ENCODE peak calls at places on chromosomes 16 and 17, in five cellular contexts. F is transverse colon, T is cardiac muscle cell, H is pancreas, C is testis. Z is an unnamed sample.

GRCh38 chr16:57800213-57801097 is 1.8 kb downstream of the KIFC3 start:
- DNase-seq in F (no peak), T (no peak), H (no peak), C (peak; percentile 60), Z (no peak)

GRCh38 chr17:46738544-46738943 is 79.9 kb downstream of the WNT3 start:
- DNase-seq in F (no peak), T (no peak), H (no peak), C (no peak), Z (no peak)

GRCh38 chr16:19114359-19115147 is 789 bp downstream of the ITPRIPL2 start:
- DNase-seq in F (peak; percentile 69), T (peak; percentile 73), H (peak; percentile 75), C (peak; percentile 81), Z (peak; percentile 89)

GRCh38 chr17:27810902-27811557 is 10.7 kb upstream of the NOS2 start:
- DNase-seq in F (no peak), T (no peak), H (no peak), C (no peak), Z (no peak)

GRCh38 chr17:19719365-19720209 is 3.2 kb upstream of the SLC47A2 start:
- DNase-seq in F (peak; percentile 52), T (no peak), H (peak; percentile 51), C (no peak), Z (no peak)

GRCh38 chr17:29571486-29571882 is 3.0 kb downstream of the TP53I13 start:
- DNase-seq in F (no peak), T (no peak), H (no peak), C (no peak), Z (no peak)

GRCh38 chr17:49756805-49757496 is 7.0 kb downstream of the FAM117A start:
- DNase-seq in F (no peak), T (no peak), H (no peak), C (no peak), Z (no peak)

GRCh38 chr16:19236561-19236960 is 49.0 kb upstream of the CLEC19A start:
- DNase-seq in F (peak; percentile 51), T (no peak), H (no peak), C (no peak), Z (no peak)

GRCh38 chr16:87318158-87318644 is 1.0 kb upstream of the C16orf95 start:
- DNase-seq in F (no peak), T (peak; percentile 20), H (no peak), C (no peak), Z (no peak)

GRCh38 chr17:29358421-29358820 is 31.7 kb upstream of the TAOK1 start:
- DNase-seq in F (no peak), T (peak; percentile 49), H (no peak), C (no peak), Z (no peak)

GRCh38 chr17:20156196-20157077 is 147.3 kb downstream of the SPECC1 start:
- DNase-seq in F (peak; percentile 61), T (peak; percentile 51), H (peak; percentile 80), C (peak; percentile 46), Z (peak; percentile 49)

GRCh38 chr17:63700528-63701441 is 860 bp upstream of the LIMD2 start:
- DNase-seq in F (peak; percentile 37), T (peak; percentile 82), H (peak; percentile 70), C (peak; percentile 53), Z (no peak)

GRCh38 chr17:7558544-7559306 is at the start of gene TNFSF13:
- DNase-seq in F (peak; percentile 75), T (no peak), H (peak; percentile 78), C (peak; percentile 40), Z (no peak)

GRCh38 chr17:16273499-16273898 is 56.5 kb downstream of the PIGL start:
- DNase-seq in F (no peak), T (no peak), H (no peak), C (no peak), Z (no peak)

GRCh38 chr17:12592941-12593340 is 72.7 kb upstream of the MYOCD start:
- DNase-seq in F (no peak), T (no peak), H (no peak), C (no peak), Z (no peak)

GRCh38 chr16:49470550-49470949 is 96.9 kb downstream of the C16orf78 start:
- DNase-seq in F (no peak), T (no peak), H (peak; percentile 29), C (no peak), Z (no peak)

GRCh38 chr16:21501869-21502667 is 97.3 kb upstream of the METTL9 start:
- DNase-seq in F (peak; percentile 94), T (peak; percentile 93), H (peak; percentile 95), C (peak; percentile 93), Z (peak; percentile 96)

GRCh38 chr16:73060216-73060615 is 12.3 kb upstream of the ZFHX3 start:
- DNase-seq in F (no peak), T (no peak), H (no peak), C (no peak), Z (no peak)

GRCh38 chr17:54282886-54283285 is 460.2 kb downstream of the KIF2B start:
- DNase-seq in F (no peak), T (no peak), H (no peak), C (no peak), Z (no peak)
- H3K9me3 ChIP-seq in F (no peaks in the 10 kb centered on the region), T (no peaks in the 10 kb centered on the region), H (no peaks in the 10 kb centered on the region), C (no peaks in the 10 kb centered on the region), Z (peaks cover 23% of the 10 kb centered on the region)

GRCh38 chr17:10126554-10127493 is 71.6 kb downstream of the GAS7 start:
- DNase-seq in F (no peak), T (peak; percentile 73), H (no peak), C (peak; percentile 40), Z (no peak)
- H3K4me3 ChIP-seq in F (no peak overlapping the region), T (no peak overlapping the region), H (no peak overlapping the region), C (no peak overlapping the region), Z (no peak overlapping the region)

GRCh38 chr16:12254566-12254965 is 278.0 kb downstream of the SNX29 start:
- DNase-seq in F (no peak), T (no peak), H (no peak), C (no peak), Z (no peak)

GRCh38 chr16:12255919-12256665 is 279.6 kb downstream of the SNX29 start:
- DNase-seq in F (no peak), T (no peak), H (no peak), C (no peak), Z (no peak)

GRCh38 chr16:12252616-12253015 is 276.1 kb downstream of the SNX29 start:
- DNase-seq in F (no peak), T (no peak), H (no peak), C (no peak), Z (no peak)

GRCh38 chr16:12255473-12255872 is 278.9 kb downstream of the SNX29 start:
- DNase-seq in F (no peak), T (no peak), H (no peak), C (no peak), Z (no peak)

DNA sequence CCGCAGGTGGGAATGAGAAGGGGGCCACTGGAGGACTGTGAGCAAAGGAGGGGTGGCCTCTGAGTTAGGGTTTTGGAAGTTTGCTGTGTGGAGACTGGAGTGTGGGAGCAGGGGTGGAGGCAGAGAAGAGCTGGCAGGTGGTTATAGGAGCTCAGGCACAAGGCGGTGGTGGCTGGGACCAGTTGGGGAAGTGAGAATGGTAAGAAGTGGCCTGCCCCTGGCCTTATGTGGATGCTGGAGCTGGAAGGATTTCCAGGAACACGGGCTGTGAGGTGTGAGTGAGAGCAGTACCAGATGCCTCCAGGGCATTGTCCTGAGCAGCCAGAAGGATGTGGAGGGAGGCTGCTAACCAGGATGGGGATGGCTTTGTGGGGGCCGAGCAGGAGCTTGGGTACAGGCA is 277.2 kb downstream of the SNX29 start:
- DNase-seq in F (no peak), T (no peak), H (no peak), C (no peak), Z (no peak)
- H3K9me3 ChIP-seq in F (no peaks in the 10 kb centered on the region), T (no peaks in the 10 kb centered on the region), H (no peaks in the 10 kb centered on the region), C (no peaks in the 10 kb centered on the region), Z (no peaks in the 10 kb centered on the region)

GRCh38 chr17:72113751-72114150 is 7.1 kb upstream of the SOX9 start:
- DNase-seq in F (no peak), T (no peak), H (no peak), C (no peak), Z (no peak)
- H3K4me3 ChIP-seq in F (no peak overlapping the region), T (no peak overlapping the region), H (no peak overlapping the region), C (no peak overlapping the region), Z (no peak overlapping the region)

GRCh38 chr16:35196313-35196712 is 1736.9 kb downstream of the TP53TG3F start:
- DNase-seq in F (no peak), T (no peak), H (no peak), C (no peak), Z (no peak)
- H3K9me3 ChIP-seq in F (no peaks in the 10 kb centered on the region), T (no peaks in the 10 kb centered on the region), H (no peaks in the 10 kb centered on the region), C (no peaks in the 10 kb centered on the region), Z (peaks cover 2% of the 10 kb centered on the region)

GRCh38 chr17:59769891-59770290 is 62.4 kb downstream of the VMP1 start:
- DNase-seq in F (no peak), T (no peak), H (no peak), C (no peak), Z (no peak)
- H3K4me3 ChIP-seq in F (no peak overlapping the region), T (no peak overlapping the region), H (no peak overlapping the region), C (no peak overlapping the region), Z (no peak overlapping the region)

DNA sequence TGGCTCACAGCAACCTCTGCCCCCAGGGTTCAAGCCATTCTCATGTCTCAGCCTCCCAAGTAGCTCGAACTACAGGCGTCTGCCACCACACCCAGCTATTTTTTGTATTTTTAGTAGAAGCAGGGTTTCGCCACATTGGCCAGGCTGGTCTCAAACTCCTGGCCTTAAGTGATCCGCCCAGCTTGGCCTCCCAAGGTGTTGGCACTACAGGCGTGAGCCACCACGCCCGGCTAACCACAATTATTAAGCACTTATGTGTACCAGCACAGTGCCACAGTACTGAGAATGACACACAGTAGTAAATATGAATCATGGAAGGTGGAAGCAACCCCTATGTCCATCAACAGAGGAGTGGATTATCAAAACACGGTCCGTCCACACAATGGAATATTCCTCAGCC is 49.8 kb downstream of the COTL1 start:
- DNase-seq in F (peak; percentile 38), T (no peak), H (no peak), C (no peak), Z (no peak)
- H3K9me3 ChIP-seq in F (peaks cover 4% of the 10 kb centered on the region), T (no peaks in the 10 kb centered on the region), H (no peaks in the 10 kb centered on the region), C (no peaks in the 10 kb centered on the region), Z (peaks cover 13% of the 10 kb centered on the region)

GRCh38 chr16:707062-707538 is 1.5 kb upstream of the FBXL16 start:
- DNase-seq in F (no peak), T (no peak), H (no peak), C (no peak), Z (no peak)

GRCh38 chr16:704047-704446 is 1.6 kb downstream of the FBXL16 start:
- DNase-seq in F (no peak), T (no peak), H (no peak), C (no peak), Z (no peak)

GRCh38 chr16:706189-707061 is 824 bp upstream of the FBXL16 start:
- DNase-seq in F (no peak), T (no peak), H (no peak), C (no peak), Z (no peak)

GRCh38 chr16:704552-705380 is 835 bp downstream of the FBXL16 start:
- DNase-seq in F (no peak), T (no peak), H (no peak), C (no peak), Z (no peak)

GRCh38 chr16:705748-706188 is at the start of gene FBXL16:
- DNase-seq in F (no peak), T (no peak), H (no peak), C (peak; percentile 54), Z (no peak)
- H3K4me3 ChIP-seq in F (no peak within 1 kb of the TSS), T (no peak within 1 kb of the TSS), H (no peak within 1 kb of the TSS), C (peak within 1 kb of the TSS; percentile 34), Z (no peak within 1 kb of the TSS)

Z was measured in SJSA1.